ENCODE peak calls at places on chromosomes 4 and X, in four cellular contexts. H, O, Q and W are unnamed samples.
A peak's percentile ranks its signal among the peaks of the same experiment; 100 is the strongest.

GRCh38 chr4:3046149-3046548 is 28.2 kb downstream of the HTT-AS start:
- DNase-seq in H (no peak), O (no peak), Q (no peak), W (no peak)

GRCh38 chrX:57453901-57454300 is 137.9 kb upstream of the ZXDB start:
- DNase-seq in H (peak; percentile 8), O (no peak), Q (no peak), W (peak; percentile 0)

GRCh38 chr4:112514079-112514448 is 1.9 kb downstream of the NEUROG2 start:
- DNase-seq in H (no peak), O (no peak), Q (no peak), W (no peak)

GRCh38 chr4:181957088-181957487 is 286.1 kb upstream of the TENM3 start:
- DNase-seq in H (peak; percentile 62), O (peak; percentile 61), Q (no peak), W (no peak)

GRCh38 chr4:95547708-95548471 is 883 bp downstream of the UNC5C start:
- DNase-seq in H (peak; percentile 54), O (no peak), Q (peak; percentile 35), W (no peak)

GRCh38 chrX:17990542-17990941 is 129.4 kb upstream of the RAI2 start:
- DNase-seq in H (no peak), O (no peak), Q (no peak), W (no peak)

GRCh38 chr4:98935633-98936032 is 6.7 kb upstream of the EIF4E start:
- DNase-seq in H (no peak), O (no peak), Q (no peak), W (no peak)

GRCh38 chrX:12936947-12937346 is 30.5 kb downstream of the TLR8 start:
- DNase-seq in H (no peak), O (no peak), Q (no peak), W (no peak)

GRCh38 chr4:138945401-138945800 is 70.2 kb upstream of the NOCT start:
- DNase-seq in H (no peak), O (no peak), Q (no peak), W (no peak)

GRCh38 chr4:126715681-126716080 is 917.1 kb upstream of the INTU start:
- DNase-seq in H (no peak), O (no peak), Q (no peak), W (no peak)

GRCh38 chrX:32176510-32176909 is 1034.8 kb downstream of the DMD start:
- DNase-seq in H (no peak), O (no peak), Q (no peak), W (no peak)

GRCh38 chrX:51975811-51976210 is 82.4 kb downstream of the MAGED1 start:
- DNase-seq in H (no peak), O (no peak), Q (no peak), W (no peak)

GRCh38 chrX:153569475-153569874 is 29.5 kb downstream of the CCNQ start:
- DNase-seq in H (no peak), O (no peak), Q (no peak), W (no peak)

GRCh38 chr4:94519925-94520789 is 68.4 kb downstream of the PDLIM5 start:
- DNase-seq in H (no peak), O (no peak), Q (no peak), W (no peak)

GRCh38 chr4:3215733-3216132 is 33.2 kb upstream of the MSANTD1 start:
- DNase-seq in H (no peak), O (no peak), Q (no peak), W (no peak)

GRCh38 chrX:39903937-39904336 is 193.8 kb downstream of the BCOR start:
- DNase-seq in H (peak; percentile 19), O (no peak), Q (no peak), W (no peak)

GRCh38 chr4:88533088-88533790 is 9.7 kb upstream of the PYURF start:
- DNase-seq in H (no peak), O (peak; percentile 39), Q (no peak), W (no peak)

DNA sequence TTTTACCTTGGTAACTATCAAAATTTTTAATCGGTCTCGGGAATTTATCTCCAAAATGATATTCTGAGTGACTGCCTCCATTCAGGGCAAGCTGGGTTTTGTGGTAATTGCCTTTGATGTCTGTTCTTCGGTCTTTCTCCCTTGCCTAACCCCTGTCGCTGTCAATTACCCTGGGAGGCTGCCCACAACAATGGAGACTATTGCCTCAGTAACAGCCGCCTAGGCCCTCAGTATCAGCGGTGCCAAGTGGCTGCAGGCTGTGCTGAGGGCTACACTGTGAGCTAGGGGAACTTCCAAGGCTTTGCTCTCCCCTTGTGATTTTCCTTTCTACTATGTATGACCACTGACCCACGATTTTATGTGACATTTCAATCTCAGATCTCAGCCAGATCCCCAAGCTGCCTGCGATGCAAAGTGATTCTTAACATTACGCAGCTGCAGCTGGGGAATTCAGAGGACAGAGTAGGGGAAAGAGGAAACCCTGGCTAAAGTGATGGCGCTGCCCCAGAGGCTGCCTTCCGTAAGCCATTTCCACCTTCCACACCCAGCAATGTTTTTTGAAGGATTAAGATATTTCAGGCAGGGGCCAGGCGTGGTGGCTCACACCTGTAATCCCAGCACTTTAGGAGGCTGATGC is 36.2 kb upstream of the REST start:
- DNase-seq in H (peak; percentile 48), O (no peak), Q (no peak), W (no peak)
- H3K4me3 ChIP-seq in H (no peak overlapping the region), O (no peak overlapping the region), Q (no peak overlapping the region), W (no peak overlapping the region)

GRCh38 chrX:2484232-2484631 is 16.5 kb downstream of the DHRSX start:
- DNase-seq in H (peak; percentile 51), O (no peak), Q (no peak), W (no peak)
- H3K4me3 ChIP-seq in H (no peak overlapping the region), O (no peak overlapping the region), Q (no peak overlapping the region), W (no peak overlapping the region)

DNA sequence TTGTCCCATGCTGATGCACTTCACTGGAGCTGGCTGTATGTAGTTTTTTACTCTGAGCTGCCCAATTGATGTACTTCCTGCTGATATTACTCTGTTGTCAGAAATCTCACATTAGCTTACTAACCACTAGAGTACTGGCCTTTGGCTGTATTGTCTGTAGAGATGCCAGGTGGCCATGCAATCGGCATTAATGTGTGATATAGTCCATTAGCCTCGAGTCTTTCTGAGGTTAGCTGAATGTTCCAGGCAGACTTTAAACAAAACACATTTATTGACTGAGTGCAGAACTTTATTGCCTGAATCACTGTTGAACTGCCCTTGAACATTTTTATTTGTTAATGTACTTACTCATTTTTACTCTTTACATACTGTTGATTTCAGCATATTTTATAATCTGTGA is 335.2 kb downstream of the PCDH10 start:
- DNase-seq in H (peak; percentile 13), O (no peak), Q (no peak), W (no peak)
- H3K4me3 ChIP-seq in H (no peak overlapping the region), O (no peak overlapping the region), Q (no peak overlapping the region), W (no peak overlapping the region)

DNA sequence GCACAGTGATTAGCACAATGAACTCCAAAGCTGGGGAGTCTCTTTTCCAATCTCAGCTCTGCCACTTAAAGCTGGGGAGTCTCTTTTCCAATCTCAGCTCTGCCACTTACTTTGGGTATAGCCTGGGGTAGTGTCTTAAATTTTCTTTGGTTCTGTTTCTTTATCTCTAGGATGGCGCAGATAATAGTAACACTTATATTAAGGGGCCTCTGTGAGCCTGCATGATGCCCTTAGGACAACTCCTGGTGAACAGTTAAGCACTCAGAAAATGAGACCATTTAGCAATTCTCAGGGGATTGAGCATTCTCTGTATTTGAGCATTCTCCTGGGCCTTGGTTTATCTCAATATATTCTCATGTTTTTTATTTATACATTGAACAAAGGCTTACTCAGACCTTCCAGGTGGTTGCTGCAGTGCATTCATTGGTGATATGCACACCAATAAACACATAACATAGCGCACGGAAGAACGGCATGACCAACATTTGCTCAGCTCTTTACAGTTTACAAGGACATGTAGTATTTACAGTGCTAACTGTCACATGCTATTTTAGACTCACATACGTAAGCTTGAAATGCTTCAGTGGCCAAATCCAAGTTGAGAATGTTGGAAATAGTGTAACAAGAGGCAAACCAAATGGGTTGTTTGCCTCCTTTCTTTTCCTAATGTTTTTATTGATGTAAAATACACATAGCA is 1722.6 kb upstream of the AGA start:
- DNase-seq in H (no peak), O (no peak), Q (no peak), W (no peak)
- H3K4me3 ChIP-seq in H (no peak overlapping the region), O (no peak overlapping the region), Q (no peak overlapping the region), W (no peak overlapping the region)

GRCh38 chrX:41475166-41475565 is 28.0 kb downstream of the NYX start:
- DNase-seq in H (no peak), O (no peak), Q (no peak), W (no peak)
- H3K4me3 ChIP-seq in H (no peak overlapping the region), O (no peak overlapping the region), Q (no peak overlapping the region), W (no peak overlapping the region)

GRCh38 chr4:40421839-40422238 is 86.7 kb downstream of the CHRNA9 start:
- DNase-seq in H (no peak), O (no peak), Q (no peak), W (no peak)

GRCh38 chr4:40425799-40426574 is 90.9 kb downstream of the CHRNA9 start:
- DNase-seq in H (no peak), O (no peak), Q (no peak), W (no peak)

GRCh38 chr4:40419231-40419912 is 84.2 kb downstream of the CHRNA9 start:
- DNase-seq in H (no peak), O (no peak), Q (no peak), W (peak; percentile 95)

GRCh38 chr4:40423735-40424134 is 88.6 kb downstream of the CHRNA9 start:
- DNase-seq in H (peak; percentile 63), O (peak; percentile 27), Q (no peak), W (no peak)

GRCh38 chr4:40422309-40422708 is 87.2 kb downstream of the CHRNA9 start:
- DNase-seq in H (no peak), O (no peak), Q (no peak), W (peak; percentile 43)
- H3K4me3 ChIP-seq in H (no peak overlapping the region), O (no peak overlapping the region), Q (no peak overlapping the region), W (no peak overlapping the region)

GRCh38 chr4:55553442-55553841 is 6.7 kb upstream of the CLOCK start:
- DNase-seq in H (peak; percentile 67), O (peak; percentile 44), Q (no peak), W (peak; percentile 63)
- H3K4me3 ChIP-seq in H (no peak overlapping the region), O (peak overlapping the region; percentile 28), Q (no peak overlapping the region), W (no peak overlapping the region)

GRCh38 chrX:131332331-131332730 is 43.2 kb upstream of the IGSF1 start:
- DNase-seq in H (no peak), O (no peak), Q (no peak), W (no peak)

GRCh38 chrX:131331152-131331551 is 42.0 kb upstream of the IGSF1 start:
- DNase-seq in H (no peak), O (no peak), Q (no peak), W (no peak)

DNA sequence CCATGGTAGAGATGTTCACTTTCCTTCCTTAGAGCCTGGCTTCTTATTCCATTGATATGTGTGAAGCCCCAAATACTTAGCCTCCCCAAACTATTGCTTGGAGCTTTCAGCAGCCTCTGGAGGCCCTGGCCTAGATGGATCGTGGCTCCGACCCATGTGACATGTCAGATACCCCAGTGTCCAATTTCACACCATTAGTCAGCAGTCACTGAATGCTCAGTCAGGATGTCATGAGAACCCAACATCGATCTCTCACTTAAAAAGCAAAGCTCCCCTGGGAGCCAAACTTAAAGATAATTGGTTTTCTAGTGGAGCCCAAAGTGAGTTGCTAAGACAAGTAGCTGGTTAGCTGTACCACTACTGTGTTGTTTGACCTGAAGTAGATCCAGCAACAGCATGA is 41.6 kb upstream of the IGSF1 start:
- DNase-seq in H (no peak), O (no peak), Q (no peak), W (no peak)
- H3K4me3 ChIP-seq in H (no peak overlapping the region), O (no peak overlapping the region), Q (no peak overlapping the region), W (no peak overlapping the region)

DNA sequence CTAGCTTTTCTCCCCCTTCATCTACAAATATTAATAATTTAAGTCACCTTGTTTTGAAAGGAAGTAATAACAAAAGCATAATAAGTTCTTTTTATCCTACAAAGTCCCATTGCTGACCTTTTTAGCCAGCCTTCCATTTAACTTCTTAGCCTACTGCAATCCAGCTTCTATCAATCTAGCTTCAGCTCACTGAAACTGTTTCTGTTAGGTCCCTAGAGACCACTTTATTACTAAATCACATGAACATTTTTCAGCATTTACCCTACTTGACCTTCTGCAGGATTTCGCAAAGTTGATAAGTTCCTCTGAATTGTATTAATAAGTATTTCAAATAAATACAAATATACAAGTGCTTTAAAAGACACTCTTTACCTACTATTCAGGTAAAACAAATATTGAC is 186.5 kb downstream of the ANTXR2 start:
- DNase-seq in H (peak; percentile 13), O (no peak), Q (no peak), W (no peak)
- H3K4me3 ChIP-seq in H (no peak overlapping the region), O (no peak overlapping the region), Q (no peak overlapping the region), W (no peak overlapping the region)